ENCODE peak calls at places on chromosomes 2 and 18, in eight cellular contexts. One of them, this sample, is unnamed.

GRCh38 chr2:241743620-241744019 is 9.2 kb downstream of the D2HGDH start:
- DNase-seq in H9: no peak
- DNase-seq in upper lobe of left lung: no peak
- DNase-seq in body of pancreas: no peak
- DNase-seq in BE2C: no peak
- DNase-seq in psoas muscle: no peak
- DNase-seq in choroid plexus epithelial cell: no peak
- DNase-seq in CD4-positive, alpha-beta T cell: no peak
- DNase-seq in this sample: no peak

GRCh38 chr2:188293601-188294482 is 2.2 kb downstream of the GULP1 start:
- DNase-seq in upper lobe of left lung: no peak
- DNase-seq in choroid plexus epithelial cell: peak
- DNase-seq in BE2C: peak
- DNase-seq in CD4-positive, alpha-beta T cell: no peak
- DNase-seq in body of pancreas: peak
- DNase-seq in H9: no peak
- DNase-seq in psoas muscle: peak
- DNase-seq in this sample: no peak

GRCh38 chr2:142877265-142877756 is at the start of gene KYNU:
- DNase-seq in H9: no peak
- DNase-seq in BE2C: no peak
- DNase-seq in psoas muscle: no peak
- DNase-seq in upper lobe of left lung: no peak
- DNase-seq in choroid plexus epithelial cell: peak
- DNase-seq in body of pancreas: no peak
- DNase-seq in CD4-positive, alpha-beta T cell: no peak
- DNase-seq in this sample: no peak

GRCh38 chr18:45415614-45416013 is 199.7 kb upstream of the SLC14A2 start:
- DNase-seq in psoas muscle: no peak
- DNase-seq in body of pancreas: no peak
- DNase-seq in BE2C: no peak
- DNase-seq in upper lobe of left lung: no peak
- DNase-seq in CD4-positive, alpha-beta T cell: no peak
- DNase-seq in H9: peak
- DNase-seq in choroid plexus epithelial cell: no peak
- DNase-seq in this sample: no peak

GRCh38 chr2:72915907-72916742 is 1.2 kb upstream of the EMX1 start:
- DNase-seq in CD4-positive, alpha-beta T cell: no peak
- DNase-seq in psoas muscle: peak
- DNase-seq in choroid plexus epithelial cell: no peak
- DNase-seq in body of pancreas: peak
- DNase-seq in upper lobe of left lung: peak
- DNase-seq in BE2C: peak
- DNase-seq in H9: peak
- DNase-seq in this sample: no peak

GRCh38 chr2:156405586-156405985 is 30.6 kb upstream of the GPD2 start:
- DNase-seq in CD4-positive, alpha-beta T cell: no peak
- DNase-seq in body of pancreas: peak
- DNase-seq in choroid plexus epithelial cell: peak
- DNase-seq in H9: no peak
- DNase-seq in upper lobe of left lung: no peak
- DNase-seq in psoas muscle: peak
- DNase-seq in BE2C: no peak
- DNase-seq in this sample: no peak

GRCh38 chr18:13447621-13448020 is 229.1 kb downstream of the LDLRAD4 start:
- DNase-seq in choroid plexus epithelial cell: peak
- DNase-seq in BE2C: no peak
- DNase-seq in upper lobe of left lung: no peak
- DNase-seq in CD4-positive, alpha-beta T cell: no peak
- DNase-seq in H9: peak
- DNase-seq in body of pancreas: peak
- DNase-seq in psoas muscle: peak
- DNase-seq in this sample: no peak

GRCh38 chr2:26756337-26756736 is 7.7 kb upstream of the SLC35F6 start:
- DNase-seq in H9: no peak
- DNase-seq in CD4-positive, alpha-beta T cell: no peak
- DNase-seq in choroid plexus epithelial cell: no peak
- DNase-seq in psoas muscle: no peak
- DNase-seq in body of pancreas: no peak
- DNase-seq in BE2C: no peak
- DNase-seq in upper lobe of left lung: no peak
- DNase-seq in this sample: no peak

GRCh38 chr18:32899819-32900218 is 127.0 kb upstream of the KLHL14 start:
- DNase-seq in BE2C: no peak
- DNase-seq in psoas muscle: no peak
- DNase-seq in choroid plexus epithelial cell: peak
- DNase-seq in body of pancreas: no peak
- DNase-seq in H9: no peak
- DNase-seq in CD4-positive, alpha-beta T cell: no peak
- DNase-seq in upper lobe of left lung: no peak
- DNase-seq in this sample: no peak

GRCh38 chr2:215856080-215856479 is 157.3 kb downstream of the MREG start:
- DNase-seq in psoas muscle: no peak
- DNase-seq in body of pancreas: no peak
- DNase-seq in BE2C: no peak
- DNase-seq in upper lobe of left lung: no peak
- DNase-seq in CD4-positive, alpha-beta T cell: no peak
- DNase-seq in choroid plexus epithelial cell: no peak
- DNase-seq in H9: no peak
- DNase-seq in this sample: no peak

GRCh38 chr2:9799729-9800632 is 43.3 kb upstream of the TAF1B start:
- DNase-seq in psoas muscle: peak
- DNase-seq in BE2C: peak
- DNase-seq in choroid plexus epithelial cell: peak
- DNase-seq in CD4-positive, alpha-beta T cell: peak
- DNase-seq in H9: peak
- DNase-seq in upper lobe of left lung: peak
- DNase-seq in body of pancreas: peak
- DNase-seq in this sample: peak

GRCh38 chr18:57438669-57439616 is 3.8 kb downstream of the ONECUT2 start:
- DNase-seq in body of pancreas: no peak
- DNase-seq in choroid plexus epithelial cell: no peak
- DNase-seq in CD4-positive, alpha-beta T cell: no peak
- DNase-seq in upper lobe of left lung: peak
- DNase-seq in H9: no peak
- DNase-seq in psoas muscle: no peak
- DNase-seq in BE2C: no peak
- DNase-seq in this sample: no peak

GRCh38 chr2:128622916-128623620 is 304.4 kb upstream of the HS6ST1 start:
- DNase-seq in choroid plexus epithelial cell: peak
- DNase-seq in H9: no peak
- DNase-seq in CD4-positive, alpha-beta T cell: no peak
- DNase-seq in BE2C: no peak
- DNase-seq in upper lobe of left lung: no peak
- DNase-seq in body of pancreas: no peak
- DNase-seq in psoas muscle: no peak
- DNase-seq in this sample: no peak

GRCh38 chr18:67520276-67521035 is 3.9 kb upstream of the DSEL start:
- DNase-seq in BE2C: no peak
- DNase-seq in psoas muscle: no peak
- DNase-seq in CD4-positive, alpha-beta T cell: no peak
- DNase-seq in body of pancreas: no peak
- DNase-seq in upper lobe of left lung: no peak
- DNase-seq in H9: no peak
- DNase-seq in choroid plexus epithelial cell: peak
- DNase-seq in this sample: no peak

GRCh38 chr2:240594511-240595380 is 8.2 kb downstream of the CAPN10 start:
- DNase-seq in choroid plexus epithelial cell: no peak
- DNase-seq in CD4-positive, alpha-beta T cell: no peak
- DNase-seq in H9: no peak
- DNase-seq in body of pancreas: no peak
- DNase-seq in psoas muscle: peak
- DNase-seq in BE2C: peak
- DNase-seq in upper lobe of left lung: peak
- DNase-seq in this sample: no peak

GRCh38 chr2:37466533-37467230 is 122.3 kb downstream of the QPCT start:
- DNase-seq in H9: no peak
- DNase-seq in BE2C: no peak
- DNase-seq in upper lobe of left lung: no peak
- DNase-seq in CD4-positive, alpha-beta T cell: no peak
- DNase-seq in psoas muscle: no peak
- DNase-seq in choroid plexus epithelial cell: peak
- DNase-seq in body of pancreas: no peak
- DNase-seq in this sample: no peak

GRCh38 chr2:166067204-166067603 is 60.6 kb downstream of the SCN1A start:
- DNase-seq in psoas muscle: no peak
- DNase-seq in choroid plexus epithelial cell: no peak
- DNase-seq in upper lobe of left lung: no peak
- DNase-seq in CD4-positive, alpha-beta T cell: no peak
- DNase-seq in H9: no peak
- DNase-seq in body of pancreas: no peak
- DNase-seq in BE2C: no peak
- DNase-seq in this sample: no peak

GRCh38 chr18:74127483-74127750 is 20.2 kb downstream of the FBXO15 start:
- DNase-seq in choroid plexus epithelial cell: no peak
- DNase-seq in psoas muscle: no peak
- DNase-seq in H9: no peak
- DNase-seq in CD4-positive, alpha-beta T cell: no peak
- DNase-seq in upper lobe of left lung: no peak
- DNase-seq in BE2C: no peak
- DNase-seq in body of pancreas: no peak
- DNase-seq in this sample: no peak

GRCh38 chr2:88350641-88351601 is 101.6 kb downstream of the FOXI3 start:
- DNase-seq in psoas muscle: peak
- DNase-seq in upper lobe of left lung: peak
- DNase-seq in body of pancreas: peak
- DNase-seq in H9: peak
- DNase-seq in BE2C: peak
- DNase-seq in CD4-positive, alpha-beta T cell: peak
- DNase-seq in choroid plexus epithelial cell: peak
- DNase-seq in this sample: peak

GRCh38 chr2:45442026-45442425 is 169.0 kb downstream of the SRBD1 start:
- DNase-seq in H9: no peak
- DNase-seq in BE2C: no peak
- DNase-seq in choroid plexus epithelial cell: no peak
- DNase-seq in upper lobe of left lung: no peak
- DNase-seq in CD4-positive, alpha-beta T cell: no peak
- DNase-seq in psoas muscle: no peak
- DNase-seq in body of pancreas: no peak
- DNase-seq in this sample: no peak

GRCh38 chr2:45438872-45439665 is 172.0 kb downstream of the SRBD1 start:
- DNase-seq in H9: no peak
- DNase-seq in BE2C: no peak
- DNase-seq in choroid plexus epithelial cell: no peak
- DNase-seq in psoas muscle: no peak
- DNase-seq in CD4-positive, alpha-beta T cell: no peak
- DNase-seq in upper lobe of left lung: no peak
- DNase-seq in body of pancreas: no peak
- DNase-seq in this sample: no peak

GRCh38 chr2:45441571-45441970 is 169.5 kb downstream of the SRBD1 start:
- DNase-seq in psoas muscle: no peak
- DNase-seq in choroid plexus epithelial cell: no peak
- DNase-seq in body of pancreas: no peak
- DNase-seq in CD4-positive, alpha-beta T cell: no peak
- DNase-seq in upper lobe of left lung: no peak
- DNase-seq in BE2C: no peak
- DNase-seq in H9: no peak
- DNase-seq in this sample: no peak

GRCh38 chr2:45443012-45443411 is 168.1 kb downstream of the SRBD1 start:
- DNase-seq in choroid plexus epithelial cell: no peak
- DNase-seq in upper lobe of left lung: no peak
- DNase-seq in BE2C: no peak
- DNase-seq in psoas muscle: no peak
- DNase-seq in H9: no peak
- DNase-seq in CD4-positive, alpha-beta T cell: no peak
- DNase-seq in body of pancreas: no peak
- DNase-seq in this sample: no peak

GRCh38 chr2:45439788-45440773 is 171.0 kb downstream of the SRBD1 start:
- DNase-seq in H9: no peak
- DNase-seq in psoas muscle: no peak
- DNase-seq in body of pancreas: no peak
- DNase-seq in choroid plexus epithelial cell: peak
- DNase-seq in upper lobe of left lung: no peak
- DNase-seq in CD4-positive, alpha-beta T cell: no peak
- DNase-seq in BE2C: no peak
- DNase-seq in this sample: no peak
- TF ChIP-seq CTCF in H9: peak
- TF ChIP-seq CTCF in psoas muscle: no peak
- TF ChIP-seq CTCF in body of pancreas: no peak
- TF ChIP-seq CTCF in choroid plexus epithelial cell: peak
- TF ChIP-seq CTCF in upper lobe of left lung: no peak
- TF ChIP-seq CTCF in CD4-positive, alpha-beta T cell: no peak
- TF ChIP-seq CTCF in BE2C: peak
- TF ChIP-seq CTCF in this sample: no peak

GRCh38 chr2:101832114-101832513 is 134.6 kb downstream of the MAP4K4 start:
- DNase-seq in CD4-positive, alpha-beta T cell: no peak
- DNase-seq in BE2C: no peak
- DNase-seq in body of pancreas: no peak
- DNase-seq in H9: no peak
- DNase-seq in psoas muscle: no peak
- DNase-seq in upper lobe of left lung: no peak
- DNase-seq in choroid plexus epithelial cell: peak
- DNase-seq in this sample: no peak
- TF ChIP-seq CTCF in CD4-positive, alpha-beta T cell: peak
- TF ChIP-seq CTCF in BE2C: no peak
- TF ChIP-seq CTCF in body of pancreas: peak
- TF ChIP-seq CTCF in H9: peak
- TF ChIP-seq CTCF in psoas muscle: peak
- TF ChIP-seq CTCF in upper lobe of left lung: no peak
- TF ChIP-seq CTCF in choroid plexus epithelial cell: peak
- TF ChIP-seq CTCF in this sample: peak

GRCh38 chr18:50644807-50645206 is 84.9 kb downstream of the MAPK4 start:
- DNase-seq in upper lobe of left lung: no peak
- DNase-seq in body of pancreas: no peak
- DNase-seq in CD4-positive, alpha-beta T cell: no peak
- DNase-seq in psoas muscle: no peak
- DNase-seq in choroid plexus epithelial cell: peak
- DNase-seq in H9: peak
- DNase-seq in BE2C: peak
- DNase-seq in this sample: no peak
- TF ChIP-seq CTCF in upper lobe of left lung: no peak
- TF ChIP-seq CTCF in body of pancreas: no peak
- TF ChIP-seq CTCF in CD4-positive, alpha-beta T cell: no peak
- TF ChIP-seq CTCF in psoas muscle: no peak
- TF ChIP-seq CTCF in choroid plexus epithelial cell: peak
- TF ChIP-seq CTCF in H9: peak
- TF ChIP-seq CTCF in BE2C: peak
- TF ChIP-seq CTCF in this sample: no peak

GRCh38 chr2:232368311-232368731 is 10.2 kb upstream of the ALPP start:
- DNase-seq in body of pancreas: no peak
- DNase-seq in upper lobe of left lung: peak
- DNase-seq in BE2C: no peak
- DNase-seq in psoas muscle: no peak
- DNase-seq in H9: peak
- DNase-seq in choroid plexus epithelial cell: no peak
- DNase-seq in CD4-positive, alpha-beta T cell: no peak
- DNase-seq in this sample: no peak

GRCh38 chr2:232369126-232369955 is 9.2 kb upstream of the ALPP start:
- DNase-seq in BE2C: no peak
- DNase-seq in psoas muscle: no peak
- DNase-seq in body of pancreas: no peak
- DNase-seq in H9: no peak
- DNase-seq in upper lobe of left lung: peak
- DNase-seq in choroid plexus epithelial cell: no peak
- DNase-seq in CD4-positive, alpha-beta T cell: no peak
- DNase-seq in this sample: no peak

GRCh38 chr2:232367016-232367415 is 11.5 kb upstream of the ALPP start:
- DNase-seq in CD4-positive, alpha-beta T cell: no peak
- DNase-seq in choroid plexus epithelial cell: no peak
- DNase-seq in H9: no peak
- DNase-seq in BE2C: no peak
- DNase-seq in upper lobe of left lung: no peak
- DNase-seq in body of pancreas: no peak
- DNase-seq in psoas muscle: no peak
- DNase-seq in this sample: no peak

GRCh38 chr2:232365621-232366321 is 12.8 kb upstream of the ALPP start:
- DNase-seq in upper lobe of left lung: peak
- DNase-seq in psoas muscle: no peak
- DNase-seq in H9: peak
- DNase-seq in BE2C: peak
- DNase-seq in choroid plexus epithelial cell: peak
- DNase-seq in body of pancreas: peak
- DNase-seq in CD4-positive, alpha-beta T cell: no peak
- DNase-seq in this sample: no peak

GRCh38 chr2:232367591-232368233 is 10.8 kb upstream of the ALPP start:
- DNase-seq in BE2C: no peak
- DNase-seq in choroid plexus epithelial cell: no peak
- DNase-seq in upper lobe of left lung: peak
- DNase-seq in body of pancreas: no peak
- DNase-seq in H9: peak
- DNase-seq in psoas muscle: no peak
- DNase-seq in CD4-positive, alpha-beta T cell: no peak
- DNase-seq in this sample: no peak
- TF ChIP-seq CTCF in BE2C: peak
- TF ChIP-seq CTCF in choroid plexus epithelial cell: peak
- TF ChIP-seq CTCF in upper lobe of left lung: peak
- TF ChIP-seq CTCF in body of pancreas: no peak
- TF ChIP-seq CTCF in H9: peak
- TF ChIP-seq CTCF in psoas muscle: no peak
- TF ChIP-seq CTCF in CD4-positive, alpha-beta T cell: no peak
- TF ChIP-seq CTCF in this sample: no peak